ENCODE peak calls at places on chromosomes 12 and 14, in four cellular contexts. O is WTC11, K is GM12878, N is K562. T is an unnamed sample.

GRCh38 chr12:95277139-95277538 is 59.5 kb downstream of the VEZT start:
- DNase-seq in N (no peak), O (no peak), K (no peak), T (no peak)

GRCh38 chr12:121465921-121466799 is 66.2 kb downstream of the RNF34 start:
- DNase-seq in K (no peak), O (no peak), N (peak; percentile 41), T (no peak)

GRCh38 chr12:93778306-93778705 is 101.1 kb downstream of the CRADD start:
- DNase-seq in K (no peak), O (no peak), N (no peak), T (no peak)

GRCh38 chr12:3882896-3883564 is 9.8 kb upstream of the PARP11 start:
- DNase-seq in K (no peak), N (peak; percentile 6), O (no peak), T (peak; percentile 29)

GRCh38 chr14:88422919-88423318 is 37.5 kb downstream of the SPATA7 start:
- DNase-seq in N (no peak), O (no peak), K (no peak), T (no peak)

GRCh38 chr14:65704850-65705249 is 292.3 kb downstream of the FUT8 start:
- DNase-seq in O (no peak), K (no peak), N (no peak), T (no peak)

GRCh38 chr14:21204167-21205025 is 48.5 kb upstream of the OR5AU1 start:
- DNase-seq in O (no peak), K (no peak), N (no peak), T (no peak)

GRCh38 chr12:123389560-123390351 is 5.8 kb downstream of the KMT5A start:
- DNase-seq in O (peak; percentile 57), N (peak; percentile 65), K (no peak), T (peak; percentile 45)

GRCh38 chr12:124921200-124922008 is 7.0 kb upstream of the UBC start:
- DNase-seq in O (peak; percentile 73), K (peak; percentile 97), N (peak; percentile 82), T (peak; percentile 65)

GRCh38 chr12:43636706-43637105 is 84.7 kb upstream of the ADAMTS20 start:
- DNase-seq in O (no peak), N (no peak), K (no peak), T (no peak)

GRCh38 chr12:64826234-64826633 is 1.8 kb downstream of the TBC1D30 start:
- DNase-seq in N (peak; percentile 46), O (peak; percentile 79), K (peak; percentile 66), T (no peak)

GRCh38 chr12:127416796-127417195 is 850.2 kb upstream of the TMEM132C start:
- DNase-seq in N (no peak), O (no peak), K (no peak), T (no peak)

GRCh38 chr14:101028971-101029667 is 125.6 kb upstream of the RTL1 start:
- DNase-seq in O (no peak), K (no peak), N (no peak), T (no peak)

GRCh38 chr12:113689047-113689610 is 217.5 kb upstream of the LHX5 start:
- DNase-seq in N (no peak), O (no peak), K (no peak), T (no peak)

GRCh38 chr12:62403031-62403430 is 63.6 kb upstream of the MON2 start:
- DNase-seq in N (no peak), K (no peak), O (no peak), T (no peak)

GRCh38 chr14:37603688-37604251 is 8.3 kb downstream of the TTC6 start:
- DNase-seq in K (no peak), N (no peak), O (no peak), T (no peak)

GRCh38 chr12:93500201-93500600 is 32.9 kb downstream of the MRPL42 start:
- DNase-seq in O (no peak), N (no peak), K (no peak), T (no peak)

GRCh38 chr14:101827286-101827685 is 65.8 kb downstream of the PPP2R5C start:
- DNase-seq in N (no peak), K (no peak), O (no peak), T (no peak)

GRCh38 chr12:98793121-98793520 is 148.0 kb downstream of the APAF1 start:
- DNase-seq in N (no peak), O (no peak), K (no peak), T (no peak)

GRCh38 chr12:49022558-49023178 is 4.1 kb upstream of the PRKAG1 start:
- DNase-seq in O (no peak), K (no peak), N (no peak), T (no peak)

GRCh38 chr14:102583726-102584125 is 8.7 kb upstream of the RCOR1 start:
- DNase-seq in N (no peak), K (no peak), O (no peak), T (no peak)

GRCh38 chr12:130068741-130069140 is 93.5 kb upstream of the FZD10 start:
- DNase-seq in O (no peak), K (no peak), N (no peak), T (no peak)

GRCh38 chr12:3214508-3215365 is 137.6 kb downstream of the TSPAN9 start:
- DNase-seq in N (no peak), K (no peak), O (peak; percentile 54), T (no peak)

GRCh38 chr14:61031026-61031425 is 50.0 kb downstream of the SLC38A6 start:
- DNase-seq in K (no peak), N (no peak), O (no peak), T (no peak)

GRCh38 chr14:34129927-34130552 is 179.2 kb upstream of the EGLN3 start:
- DNase-seq in K (no peak), N (no peak), O (no peak), T (no peak)

GRCh38 chr14:86462193-86462592 is 932.2 kb downstream of the FLRT2 start:
- DNase-seq in O (peak; percentile 21), K (no peak), N (peak; percentile 0), T (peak; percentile 40)

GRCh38 chr14:86464386-86464785 is 934.4 kb downstream of the FLRT2 start:
- DNase-seq in K (no peak), O (no peak), N (no peak), T (no peak)
- TF ChIP-seq CBFB in K (no peak), O (no peak), N (no peak), T (no peak)

GRCh38 chr12:76127588-76127987 is 43.1 kb upstream of the NAP1L1 start:
- DNase-seq in O (no peak), N (no peak), K (no peak), T (no peak)
- TF ChIP-seq CBFB in O (no peak), N (no peak), K (no peak), T (no peak)

DNA sequence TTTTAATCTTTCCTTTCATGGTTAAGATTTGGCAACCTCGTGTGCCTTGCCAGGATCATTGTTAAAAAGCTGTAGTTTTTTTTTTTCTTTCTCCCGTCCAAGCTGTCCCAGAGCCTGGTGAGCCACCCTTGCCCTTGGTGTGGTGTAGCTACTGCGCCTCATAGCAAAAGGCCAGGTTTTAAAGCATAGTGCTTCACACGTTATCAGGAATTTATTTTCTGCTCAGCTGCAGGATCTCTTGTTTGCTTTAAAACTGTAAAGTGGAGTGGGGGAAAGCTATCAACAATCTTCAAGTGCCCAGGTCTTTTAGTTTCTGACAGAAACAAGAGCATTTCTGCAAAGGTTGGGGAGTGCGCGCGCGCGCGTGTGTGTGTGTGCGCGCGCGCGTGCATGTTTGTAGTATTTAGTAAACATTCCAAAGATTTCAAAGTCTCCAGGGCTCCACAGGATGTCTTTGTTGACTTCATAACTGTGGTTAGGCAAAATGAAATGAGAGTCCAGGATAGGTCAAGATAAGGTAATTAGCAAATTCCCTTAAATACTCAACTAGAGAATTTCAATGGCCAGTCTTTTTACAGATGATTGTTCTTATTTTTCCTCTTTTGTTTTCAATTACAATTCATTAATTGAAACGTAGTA is 45.5 kb downstream of the EML1 start:
- DNase-seq in N (no peak), O (peak; percentile 58), K (no peak), T (peak; percentile 84)
- TF ChIP-seq CBFB in N (no peak), O (no peak), K (no peak), T (peak; percentile 34)

GRCh38 chr12:115394498-115395220 is 710.7 kb upstream of the TBX3 start:
- DNase-seq in N (no peak), O (no peak), K (no peak), T (peak; percentile 46)
- TF ChIP-seq CBFB in N (no peak), O (no peak), K (no peak), T (no peak)